ENCODE peak calls at places on chromosomes 12 and 14, in nine cellular contexts. B is cardiac fibroblast; F is activated naive CD4-positive, alpha-beta T cell; Z is COR-L47; X is neural crest cell; O is mammary epithelial cell; H is posterior vena cava; Y is thyroid gland; I is G401. R is an unnamed sample.

GRCh38 chr14:31770271-31770670 is 209.1 kb downstream of the NUBPL start:
- DNase-seq in B (peak), F (no peak), Z (no peak), X (no peak), O (peak), H (no peak), Y (no peak), I (no peak), R (no peak)

GRCh38 chr12:89529738-89530137 is 3.9 kb upstream of the POC1B start:
- DNase-seq in B (peak), F (no peak), Z (peak), X (no peak), O (peak), H (no peak), Y (no peak), I (peak), R (peak)

GRCh38 chr12:104710940-104711725 is 247.0 kb downstream of the SLC41A2 start:
- DNase-seq in B (peak), F (no peak), Z (no peak), X (no peak), O (peak), H (no peak), Y (no peak), I (peak), R (peak)

GRCh38 chr12:80756875-80757274 is 40.2 kb downstream of the MYF5 start:
- DNase-seq in B (peak), F (no peak), Z (no peak), X (no peak), O (no peak), H (no peak), Y (no peak), I (no peak), R (no peak)

GRCh38 chr12:105355752-105356151 is 25.3 kb downstream of the C12orf75 start:
- DNase-seq in B (peak), F (no peak), Z (no peak), X (no peak), O (peak), H (no peak), Y (no peak), I (no peak), R (no peak)

GRCh38 chr12:123131879-123132402 is 18.9 kb downstream of the PITPNM2 start:
- DNase-seq in B (no peak), F (peak), Z (peak), X (no peak), O (peak), H (no peak), Y (peak), I (no peak), R (no peak)

GRCh38 chr12:272942-273906 is 10.6 kb upstream of the SLC6A13 start:
- DNase-seq in B (no peak), F (no peak), Z (no peak), X (no peak), O (no peak), H (no peak), Y (no peak), I (no peak), R (peak)

GRCh38 chr12:51482808-51483532 is 58.3 kb downstream of the SLC4A8 start:
- DNase-seq in B (peak), F (peak), Z (no peak), X (no peak), O (no peak), H (no peak), Y (no peak), I (no peak), R (no peak)

GRCh38 chr14:95078841-95079240 is 78.5 kb downstream of the DICER1 start:
- DNase-seq in B (no peak), F (no peak), Z (no peak), X (no peak), O (no peak), H (no peak), Y (no peak), I (no peak), R (no peak)

GRCh38 chr14:66359500-66359899 is 126.7 kb upstream of the CCDC196 start:
- DNase-seq in B (peak), F (no peak), Z (peak), X (peak), O (peak), H (no peak), Y (peak), I (peak), R (peak)

GRCh38 chr14:75978249-75978731 is 3.5 kb downstream of the TGFB3 start:
- DNase-seq in B (no peak), F (peak), Z (no peak), X (no peak), O (no peak), H (no peak), Y (no peak), I (no peak), R (no peak)

GRCh38 chr14:99472937-99473336 is 7.7 kb downstream of the SETD3 start:
- DNase-seq in B (no peak), F (no peak), Z (no peak), X (no peak), O (no peak), H (no peak), Y (no peak), I (no peak), R (no peak)

GRCh38 chr12:91111366-91112321 is at the start of gene LUM:
- DNase-seq in B (peak), F (no peak), Z (no peak), X (no peak), O (no peak), H (no peak), Y (peak), I (no peak), R (peak)

GRCh38 chr12:130451001-130451930 is 113.6 kb downstream of the PIWIL1 start:
- DNase-seq in B (no peak), F (no peak), Z (no peak), X (no peak), O (no peak), H (no peak), Y (no peak), I (no peak), R (no peak)

GRCh38 chr14:61644834-61645233 is 50.5 kb upstream of the HIF1A start:
- DNase-seq in B (no peak), F (no peak), Z (no peak), X (no peak), O (no peak), H (no peak), Y (no peak), I (peak), R (no peak)

R was measured in pons.